ENCODE peak calls at places on chromosome 13, in four cellular contexts. Z, F, Y and Q are unnamed samples.
A peak's percentile ranks its signal among the peaks of the same experiment; 100 is the strongest.

GRCh38 chr13:47564041-47564440 is 437.0 kb downstream of the SUCLA2 start:
- DNase-seq in Y (peak; percentile 5), F (no peak), Z (no peak), Q (no peak)

GRCh38 chr13:31638577-31638976 is 100.7 kb upstream of the RXFP2 start:
- DNase-seq in Z (no peak), F (no peak), Y (no peak), Q (no peak)

GRCh38 chr13:96080676-96081075 is 9.2 kb upstream of the HS6ST3 start:
- DNase-seq in F (no peak), Y (no peak), Z (no peak), Q (no peak)

GRCh38 chr13:70668983-70669382 is 560.7 kb upstream of the KLHL1 start:
- DNase-seq in Z (no peak), Y (peak; percentile 12), F (no peak), Q (no peak)

GRCh38 chr13:56586966-56587365 is 553.8 kb upstream of the PRR20A start:
- DNase-seq in F (no peak), Y (no peak), Z (no peak), Q (no peak)

GRCh38 chr13:106595623-106596022 is 27.7 kb upstream of the ARGLU1 start:
- DNase-seq in Z (no peak), F (no peak), Y (no peak), Q (no peak)

GRCh38 chr13:40974460-40975407 is 44.4 kb downstream of the ELF1 start:
- DNase-seq in Z (no peak), Y (peak; percentile 65), F (peak; percentile 25), Q (no peak)

GRCh38 chr13:78589206-78589605 is 14.1 kb downstream of the POU4F1 start:
- DNase-seq in F (no peak), Z (no peak), Y (peak; percentile 39), Q (no peak)

GRCh38 chr13:76690611-76691010 is 195.6 kb downstream of the KCTD12 start:
- DNase-seq in F (no peak), Z (no peak), Y (no peak), Q (no peak)

GRCh38 chr13:32228330-32229041 is 86.7 kb downstream of the ZAR1L start:
- DNase-seq in Y (no peak), Z (no peak), F (no peak), Q (no peak)

GRCh38 chr13:99655351-99656091 is 154.2 kb downstream of the TM9SF2 start:
- DNase-seq in F (peak; percentile 87), Z (no peak), Y (peak; percentile 72), Q (no peak)

GRCh38 chr13:27383104-27383921 is 41.1 kb upstream of the GTF3A start:
- DNase-seq in Z (no peak), Y (peak; percentile 67), F (no peak), Q (no peak)

GRCh38 chr13:44116562-44117315 is 237.0 kb downstream of the LACC1 start:
- DNase-seq in Y (no peak), Z (no peak), F (no peak), Q (no peak)

GRCh38 chr13:50907781-50908180 is 1.8 kb upstream of the RNASEH2B start:
- DNase-seq in F (no peak), Y (no peak), Z (no peak), Q (no peak)

GRCh38 chr13:105921711-105922110 is 613.8 kb downstream of the EFNB2 start:
- DNase-seq in Y (no peak), Z (no peak), F (no peak), Q (no peak)

GRCh38 chr13:44385847-44386246 is 12.2 kb downstream of the SERP2 start:
- DNase-seq in Z (no peak), Y (no peak), F (no peak), Q (no peak)

GRCh38 chr13:32446220-32446619 is 18.3 kb upstream of the N4BP2L1 start:
- DNase-seq in Z (no peak), F (no peak), Y (peak; percentile 92), Q (no peak)

GRCh38 chr13:26480246-26480855 is 77.1 kb upstream of the WASF3 start:
- DNase-seq in Y (no peak), Z (no peak), F (no peak), Q (no peak)

GRCh38 chr13:27171244-27171829 is at the start of gene USP12:
- DNase-seq in Y (no peak), Z (peak; percentile 86), F (no peak), Q (no peak)

GRCh38 chr13:94335786-94336357 is 143.6 kb downstream of the DCT start:
- DNase-seq in Y (no peak), F (no peak), Z (no peak), Q (no peak)

GRCh38 chr13:49731766-49732165 is 40.5 kb upstream of the EBPL start:
- DNase-seq in Z (no peak), Y (no peak), F (no peak), Q (no peak)

GRCh38 chr13:91133941-91134772 is 213.3 kb upstream of the MIR17HG start:
- DNase-seq in Z (peak; percentile 37), F (peak; percentile 18), Y (peak; percentile 63), Q (no peak)

GRCh38 chr13:44011036-44011435 is 131.3 kb downstream of the LACC1 start:
- DNase-seq in F (no peak), Y (no peak), Z (no peak), Q (no peak)

GRCh38 chr13:76980075-76980718 is 11.7 kb upstream of the CLN5 start:
- DNase-seq in F (peak; percentile 85), Y (peak; percentile 43), Z (peak; percentile 92), Q (no peak)

GRCh38 chr13:92833071-92833470 is 393.5 kb upstream of the GPC6 start:
- DNase-seq in Y (no peak), Z (no peak), F (no peak), Q (no peak)

GRCh38 chr13:99275093-99275469 is 16.9 kb upstream of the GPR18 start:
- DNase-seq in Y (no peak), Z (no peak), F (no peak), Q (no peak)

GRCh38 chr13:112213467-112214245 is 146.7 kb downstream of the SOX1 start:
- DNase-seq in F (no peak), Y (peak; percentile 28), Z (no peak), Q (no peak)

GRCh38 chr13:107277911-107278310 is 710.0 kb upstream of the ARGLU1 start:
- DNase-seq in F (no peak), Y (no peak), Z (no peak), Q (no peak)

GRCh38 chr13:110047511-110047910 is 259.4 kb downstream of the COL4A1 start:
- DNase-seq in Y (no peak), F (no peak), Z (peak; percentile 42), Q (no peak)

GRCh38 chr13:33111414-33112110 is 95.3 kb downstream of the KL start:
- DNase-seq in Y (peak; percentile 82), Z (no peak), F (no peak), Q (no peak)

GRCh38 chr13:40388617-40389016 is 277.8 kb downstream of the FOXO1 start:
- DNase-seq in F (no peak), Z (no peak), Y (no peak), Q (peak; percentile 70)

DNA sequence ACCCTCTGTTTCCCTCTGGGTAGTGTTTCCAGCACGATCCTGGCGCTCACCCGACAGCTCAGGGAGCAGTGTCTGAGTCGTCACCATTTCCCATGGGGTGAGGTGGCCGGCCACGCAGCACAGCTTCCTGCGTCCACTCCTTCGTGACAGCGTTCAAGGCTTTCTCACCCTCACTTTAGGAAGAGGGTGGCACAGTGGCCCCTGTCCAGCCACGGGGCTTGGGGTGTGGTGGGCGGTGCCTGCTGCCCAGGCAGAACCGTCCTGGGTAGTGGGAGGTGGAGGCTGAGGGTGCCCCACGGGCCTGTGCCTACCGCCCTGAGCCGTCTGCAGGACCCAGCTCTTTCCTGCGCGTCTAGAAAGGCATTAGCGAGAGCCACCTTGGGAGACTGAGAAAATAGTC is 21.9 kb downstream of the LAMP1 start:
- DNase-seq in Y (no peak), F (no peak), Z (no peak), Q (no peak)
- TF ChIP-seq PBX3 in Y (no peak), F (no peak), Z (no peak), Q (no peak)

GRCh38 chr13:66673401-66673800 is 556.7 kb downstream of the PCDH9 start:
- DNase-seq in Z (no peak), Y (peak; percentile 0), F (no peak), Q (no peak)

GRCh38 chr13:66680031-66680430 is 550.1 kb downstream of the PCDH9 start:
- DNase-seq in F (no peak), Z (no peak), Y (no peak), Q (no peak)

GRCh38 chr13:66675620-66676019 is 554.5 kb downstream of the PCDH9 start:
- DNase-seq in Y (no peak), Z (no peak), F (no peak), Q (no peak)
- TF ChIP-seq PBX3 in Y (no peak), Z (no peak), F (no peak), Q (no peak)

DNA sequence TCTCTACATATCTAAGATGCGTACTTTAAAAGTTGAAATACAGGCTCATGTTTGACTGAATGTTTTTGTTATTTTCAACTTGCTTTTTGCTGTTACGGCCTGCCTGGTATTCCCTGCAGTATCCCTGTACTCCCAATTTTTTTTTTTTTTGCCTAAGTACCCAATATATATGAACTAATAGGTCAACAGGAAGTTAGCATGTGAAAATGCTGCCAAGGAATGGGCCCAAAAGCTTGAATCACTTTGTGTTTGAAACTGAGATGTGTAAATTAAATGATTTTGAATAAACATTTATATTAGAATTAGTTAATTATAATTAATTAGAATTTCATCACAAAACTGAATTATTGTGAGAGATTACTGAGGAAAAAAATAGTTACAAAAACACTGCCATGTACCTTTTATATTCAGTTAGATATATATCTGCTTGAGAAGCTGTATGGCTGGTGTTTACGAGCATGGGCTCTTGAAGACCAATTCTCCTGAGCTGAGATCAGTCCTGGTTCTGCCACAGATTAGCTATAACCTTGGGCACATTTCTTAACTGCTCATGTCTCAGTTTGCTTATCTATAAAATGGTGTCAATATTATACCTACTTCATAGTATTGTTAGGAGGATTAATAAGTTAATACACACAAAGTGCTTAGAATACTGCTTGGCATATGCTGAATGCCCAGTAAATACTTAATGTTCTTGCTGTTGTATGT is 16.0 kb downstream of the TDRD3 start:
- DNase-seq in Y (no peak), Z (no peak), F (no peak), Q (no peak)
- TF ChIP-seq PBX3 in Y (no peak), Z (no peak), F (no peak), Q (no peak)

DNA sequence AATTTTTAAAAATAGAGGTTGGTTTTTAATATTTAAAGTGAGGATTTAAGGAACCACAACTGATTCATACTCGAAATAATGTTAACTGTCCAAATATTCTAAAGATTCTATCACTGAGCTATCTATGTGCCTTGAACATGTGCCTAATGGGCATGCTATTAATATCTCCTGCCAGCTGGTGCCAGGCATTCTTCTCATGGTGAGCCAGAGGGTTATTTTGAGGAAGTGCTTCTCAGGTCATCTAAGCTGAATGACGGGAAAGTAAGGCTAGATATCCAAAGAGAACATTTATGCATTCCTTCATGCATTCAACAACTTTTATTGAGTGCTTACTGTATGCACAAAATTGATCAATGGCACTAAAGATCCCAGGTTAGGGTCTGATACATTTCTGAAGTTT is 138.2 kb downstream of the PIBF1 start:
- DNase-seq in Y (no peak), Z (no peak), F (no peak), Q (no peak)
- TF ChIP-seq PBX3 in Y (no peak), Z (peak; percentile 35), F (no peak), Q (no peak)